ENCODE peak calls at places on chromosomes 12 and 14, in nine cellular contexts. T is tibial artery, N is suprapubic skin, G is brain microvascular endothelial cell, H is upper lobe of right lung, D is HFF-Myc, A is AG09309, Y is right atrium auricular region, E is HCT116. O is an unnamed sample.

GRCh38 chr12:53230971-53231858 is 794 bp downstream of the RARG start:
- DNase-seq in T (no peak), N (no peak), G (no peak), H (no peak), D (no peak), A (no peak), Y (no peak), E (no peak), O (no peak)

GRCh38 chr12:90631581-90631980 is 323.4 kb downstream of the CCER1 start:
- DNase-seq in T (no peak), N (no peak), G (peak), H (no peak), D (no peak), A (no peak), Y (no peak), E (no peak), O (no peak)

GRCh38 chr12:68349083-68349700 is 17.0 kb upstream of the MDM1 start:
- DNase-seq in T (no peak), N (no peak), G (no peak), H (no peak), D (no peak), A (no peak), Y (no peak), E (no peak), O (no peak)

GRCh38 chr14:84312551-84312950 is 1217.4 kb upstream of the FLRT2 start:
- DNase-seq in T (no peak), N (no peak), G (no peak), H (no peak), D (no peak), A (no peak), Y (no peak), E (no peak), O (no peak)

GRCh38 chr12:95790912-95791849 is 617 bp upstream of the NTN4 start:
- DNase-seq in T (peak), N (no peak), G (no peak), H (peak), D (no peak), A (no peak), Y (no peak), E (no peak), O (no peak)

GRCh38 chr14:89617471-89618291 is 200.6 kb upstream of the FOXN3 start:
- DNase-seq in T (no peak), N (no peak), G (peak), H (no peak), D (no peak), A (peak), Y (peak), E (no peak), O (peak)

GRCh38 chr12:119956047-119956446 is 33.0 kb upstream of the BICDL1 start:
- DNase-seq in T (no peak), N (no peak), G (no peak), H (no peak), D (no peak), A (no peak), Y (no peak), E (no peak), O (no peak)

GRCh38 chr14:80215756-80216581 is 4.7 kb upstream of the DIO2 start:
- DNase-seq in T (no peak), N (no peak), G (peak), H (no peak), D (no peak), A (no peak), Y (no peak), E (no peak), O (no peak)

GRCh38 chr12:67826148-67826547 is 163.1 kb upstream of the IFNG-AS1 start:
- DNase-seq in T (no peak), N (no peak), G (no peak), H (no peak), D (no peak), A (no peak), Y (no peak), E (no peak), O (no peak)

GRCh38 chr12:108634225-108634795 is 616 bp upstream of the SELPLG start:
- DNase-seq in T (peak), N (peak), G (no peak), H (no peak), D (no peak), A (no peak), Y (no peak), E (no peak), O (no peak)

GRCh38 chr12:11838403-11838802 is 188.9 kb downstream of the ETV6 start:
- DNase-seq in T (no peak), N (no peak), G (no peak), H (no peak), D (no peak), A (no peak), Y (no peak), E (no peak), O (no peak)

GRCh38 chr12:57240926-57241555 is 9.9 kb downstream of the STAC3 start:
- DNase-seq in T (no peak), N (peak), G (no peak), H (peak), D (no peak), A (no peak), Y (no peak), E (no peak), O (no peak)

GRCh38 chr12:109134186-109134917 is 18.0 kb downstream of the ACACB start:
- DNase-seq in T (peak), N (peak), G (no peak), H (peak), D (no peak), A (peak), Y (no peak), E (peak), O (no peak)

GRCh38 chr12:104285740-104286537 is 17.6 kb upstream of the EID3 start:
- DNase-seq in T (no peak), N (no peak), G (no peak), H (peak), D (no peak), A (no peak), Y (no peak), E (peak), O (no peak)

GRCh38 chr12:55365086-55365485 is 2.3 kb downstream of the OR6C75 start:
- DNase-seq in T (no peak), N (no peak), G (no peak), H (no peak), D (no peak), A (no peak), Y (no peak), E (no peak), O (no peak)

GRCh38 chr12:96986883-96987523 is 79.9 kb downstream of the NEDD1 start:
- DNase-seq in T (no peak), N (no peak), G (no peak), H (no peak), D (no peak), A (no peak), Y (no peak), E (peak), O (peak)

GRCh38 chr14:76591270-76591669 is 170.0 kb upstream of the VASH1 start:
- DNase-seq in T (no peak), N (no peak), G (no peak), H (no peak), D (no peak), A (no peak), Y (no peak), E (no peak), O (no peak)

GRCh38 chr12:101680647-101681046 is 16.8 kb upstream of the CHPT1 start:
- DNase-seq in T (no peak), N (no peak), G (no peak), H (no peak), D (no peak), A (no peak), Y (no peak), E (no peak), O (no peak)

GRCh38 chr12:28190321-28191017 is at the start of gene CCDC91:
- DNase-seq in T (peak), N (peak), G (peak), H (peak), D (peak), A (peak), Y (peak), E (peak), O (peak)

GRCh38 chr12:22014041-22014782 is 31.8 kb upstream of the CMAS start:
- DNase-seq in T (no peak), N (no peak), G (no peak), H (no peak), D (no peak), A (no peak), Y (no peak), E (no peak), O (no peak)

GRCh38 chr14:101813833-101814232 is 52.3 kb downstream of the PPP2R5C start:
- DNase-seq in T (no peak), N (no peak), G (no peak), H (no peak), D (no peak), A (no peak), Y (no peak), E (no peak), O (no peak)

GRCh38 chr12:106913456-106913855 is 42.3 kb upstream of the TMEM263 start:
- DNase-seq in T (no peak), N (no peak), G (no peak), H (no peak), D (no peak), A (no peak), Y (no peak), E (no peak), O (no peak)

GRCh38 chr14:37720131-37720530 is 124.7 kb downstream of the TTC6 start:
- DNase-seq in T (no peak), N (no peak), G (no peak), H (no peak), D (no peak), A (no peak), Y (no peak), E (no peak), O (no peak)

GRCh38 chr14:72796935-72797334 is 97.0 kb downstream of the DPF3 start:
- DNase-seq in T (peak), N (no peak), G (no peak), H (no peak), D (no peak), A (no peak), Y (no peak), E (no peak), O (no peak)

GRCh38 chr14:77950371-77950770 is 150.5 kb downstream of the ADCK1 start:
- DNase-seq in T (no peak), N (no peak), G (no peak), H (no peak), D (peak), A (no peak), Y (no peak), E (no peak), O (no peak)

GRCh38 chr14:104968541-104969401 is 9.4 kb downstream of the AHNAK2 start:
- DNase-seq in T (peak), N (peak), G (no peak), H (no peak), D (no peak), A (no peak), Y (no peak), E (no peak), O (no peak)

GRCh38 chr12:130070017-130070653 is 92.1 kb upstream of the FZD10 start:
- DNase-seq in T (peak), N (no peak), G (no peak), H (no peak), D (no peak), A (no peak), Y (peak), E (no peak), O (no peak)

GRCh38 chr14:66109426-66109825 is 376.7 kb upstream of the CCDC196 start:
- DNase-seq in T (no peak), N (no peak), G (no peak), H (no peak), D (no peak), A (no peak), Y (no peak), E (no peak), O (no peak)

GRCh38 chr12:6635375-6635855 is 344 bp downstream of the LPAR5 start:
- DNase-seq in T (no peak), N (no peak), G (no peak), H (no peak), D (no peak), A (no peak), Y (no peak), E (no peak), O (no peak)

GRCh38 chr12:107622005-107622404 is 63.6 kb upstream of the PWP1 start:
- DNase-seq in T (no peak), N (no peak), G (peak), H (no peak), D (no peak), A (no peak), Y (no peak), E (peak), O (no peak)

GRCh38 chr12:55746147-55746912 is 3.4 kb downstream of the GDF11 start:
- DNase-seq in T (no peak), N (no peak), G (no peak), H (no peak), D (no peak), A (no peak), Y (no peak), E (no peak), O (no peak)

GRCh38 chr12:93819048-93819491 is 141.9 kb downstream of the CRADD start:
- DNase-seq in T (peak), N (peak), G (no peak), H (no peak), D (no peak), A (no peak), Y (peak), E (no peak), O (peak)

DNA sequence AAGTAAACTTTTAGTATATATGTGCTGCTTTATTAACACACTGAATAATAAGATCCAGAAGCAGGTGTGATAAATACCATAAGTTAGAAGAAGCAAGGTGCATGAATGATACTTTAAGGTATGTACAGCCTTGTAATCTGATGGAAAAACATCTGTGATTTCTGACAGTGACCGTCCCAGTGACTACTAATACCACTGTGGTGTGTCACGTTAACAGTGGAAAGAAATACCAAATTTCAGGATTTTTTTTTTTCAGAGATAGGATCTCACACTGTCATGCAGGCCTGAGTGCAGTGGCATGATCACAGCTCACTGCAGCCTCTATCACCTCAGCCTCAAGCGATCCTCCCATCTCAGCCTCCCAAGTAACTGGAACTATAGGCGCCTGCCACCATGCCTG is 21.5 kb downstream of the SDS start:
- DNase-seq in T (no peak), N (no peak), G (no peak), H (no peak), D (no peak), A (no peak), Y (no peak), E (no peak), O (no peak)
- H3K4me3 ChIP-seq in T (no peak), N (no peak), G (no peak), H (no peak), D (no peak), A (no peak), Y (no peak), E (no peak), O (no peak)

GRCh38 chr12:131755305-131756113 is 44.6 kb downstream of the SFSWAP start:
- DNase-seq in T (no peak), N (no peak), G (peak), H (no peak), D (no peak), A (no peak), Y (no peak), E (peak), O (no peak)
- TF ChIP-seq CTCF in T (no peak), N (no peak), G (peak), H (peak), D (peak), A (peak), Y (peak), E (peak), O (peak)

GRCh38 chr14:94689218-94689984 is 77.2 kb downstream of the SERPINA3 start:
- DNase-seq in T (peak), N (peak), G (peak), H (peak), D (no peak), A (no peak), Y (no peak), E (no peak), O (no peak)
- H3K4me3 ChIP-seq in T (no peak), N (no peak), G (peak), H (peak), D (no peak), A (peak), Y (no peak), E (peak), O (no peak)

DNA sequence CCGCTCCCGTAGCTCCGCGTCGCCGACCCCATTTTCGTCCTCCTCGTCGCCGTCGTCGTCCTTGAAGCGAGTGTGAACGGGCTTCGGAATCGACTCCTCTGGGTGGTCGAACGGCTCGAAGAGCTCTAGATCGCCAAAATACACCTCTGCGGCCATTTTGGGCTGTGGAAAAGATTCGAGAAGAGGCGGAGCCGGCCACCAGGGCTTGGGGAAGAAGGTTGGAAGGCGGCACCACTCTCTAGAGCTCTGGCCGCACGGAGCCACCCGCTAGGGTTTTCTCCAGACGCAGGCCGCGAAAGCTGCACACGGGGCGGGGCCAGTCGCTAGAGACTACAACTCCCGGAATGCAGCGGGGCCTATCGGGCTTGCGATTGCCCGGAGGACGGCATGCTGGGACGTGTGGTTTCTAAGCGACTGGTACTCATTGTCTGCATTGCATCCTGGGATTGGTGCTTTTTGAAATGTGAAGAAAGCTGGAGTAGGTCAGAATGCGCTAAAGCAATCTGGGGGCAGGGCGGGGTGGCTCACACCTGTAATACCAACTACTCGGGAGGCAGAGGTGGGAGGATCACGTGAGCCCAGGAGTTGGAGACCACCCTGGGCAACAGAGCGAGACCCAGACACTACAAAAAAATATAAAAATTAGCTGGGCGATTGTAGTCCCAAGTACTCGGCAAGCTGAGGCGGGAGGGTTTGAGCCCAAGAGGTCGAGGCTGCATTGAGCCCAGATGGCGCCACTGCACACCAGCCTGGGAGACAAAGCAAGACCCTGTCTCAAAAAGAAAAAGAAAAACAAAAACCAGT is at the start of gene ZCCHC8:
- DNase-seq in T (peak), N (peak), G (peak), H (peak), D (peak), A (peak), Y (peak), E (peak), O (peak)
- TF ChIP-seq CTCF in T (peak), N (no peak), G (peak), H (no peak), D (no peak), A (no peak), Y (peak), E (no peak), O (no peak)

DNA sequence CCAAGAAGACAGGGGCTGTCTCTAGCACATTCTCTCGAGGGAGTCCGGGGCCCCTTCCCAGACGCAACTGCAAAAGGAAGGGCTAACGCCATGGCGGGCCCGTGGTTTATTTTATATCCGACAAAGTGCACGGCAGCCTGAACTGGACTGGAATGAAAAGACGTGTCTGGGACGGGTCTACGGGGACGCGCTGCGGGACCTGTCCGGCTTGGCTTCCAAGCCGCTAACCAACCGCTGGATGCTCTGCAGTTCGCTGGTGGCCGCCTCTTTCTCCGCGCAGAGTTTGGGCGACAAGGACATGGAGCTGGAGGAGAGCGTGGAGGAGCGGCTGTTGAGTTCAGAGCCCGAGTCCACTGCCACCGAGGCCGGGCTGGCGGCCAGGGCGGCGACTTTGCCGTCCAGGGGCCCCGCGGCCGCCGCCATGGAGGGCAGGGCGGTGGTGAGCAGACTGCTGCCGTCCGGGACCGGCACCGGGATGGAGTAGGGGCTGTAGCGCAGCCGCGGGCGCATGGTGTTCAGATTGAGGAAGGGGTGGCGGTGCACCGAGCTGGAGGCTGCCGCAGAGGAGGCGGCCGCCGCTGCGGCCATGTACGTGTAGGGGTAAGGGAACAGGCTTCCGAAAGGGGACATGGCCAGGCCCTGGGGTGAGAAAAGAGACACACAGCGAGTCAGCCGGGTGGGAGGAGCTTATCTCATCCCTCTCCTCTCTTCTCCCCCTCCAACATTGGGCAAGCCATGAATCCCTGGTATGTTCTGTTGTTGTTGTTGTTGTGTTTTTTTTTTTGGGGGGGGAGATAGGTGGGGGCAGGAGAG is 12.1 kb downstream of the TBX3 start:
- DNase-seq in T (no peak), N (no peak), G (no peak), H (no peak), D (no peak), A (no peak), Y (no peak), E (no peak), O (no peak)
- H3K4me3 ChIP-seq in T (no peak), N (peak), G (peak), H (peak), D (peak), A (peak), Y (peak), E (no peak), O (peak)

O was measured in astrocyte of the cerebellum.